ENCODE peak calls at places on chromosomes 4 and X, in four cellular contexts. E is IMR-90, U is cardiac muscle cell, H is PC-3. Y is an unnamed sample. For H3K4me1, the result is how much of the 10 kb centered on the place peaks cover.

GRCh38 chr4:122764808-122765189 is 32.3 kb downstream of the BBS12 start:
- DNase-seq in H (peak), E (peak), U (peak), Y (peak)

GRCh38 chr4:25477251-25477650 is 100.2 kb downstream of the ANAPC4 start:
- DNase-seq in H (no peak), E (no peak), U (no peak), Y (no peak)

GRCh38 chr4:80265571-80266266 is 745 bp upstream of the FGF5 start:
- DNase-seq in E (peak), H (peak), U (peak), Y (peak)

GRCh38 chr4:2829321-2829932 is 14.2 kb upstream of the ADD1 start:
- DNase-seq in H (no peak), E (no peak), U (no peak), Y (no peak)

GRCh38 chrX:1185556-1185955 is 26.9 kb downstream of the CRLF2 start:
- DNase-seq in E (no peak), H (no peak), U (no peak), Y (no peak)

GRCh38 chr4:38224850-38225249 is 264.7 kb downstream of the PTTG2 start:
- DNase-seq in E (no peak), H (no peak), U (no peak), Y (no peak)

GRCh38 chrX:132412208-132412607 is 76.6 kb downstream of the MBNL3 start:
- DNase-seq in H (no peak), U (no peak), E (no peak), Y (no peak)

GRCh38 chr4:5267418-5267817 is 216.1 kb downstream of the STK32B start:
- DNase-seq in E (peak), H (peak), U (no peak), Y (peak)

GRCh38 chrX:16187024-16187698 is 19.9 kb downstream of the MAGEB17 start:
- DNase-seq in U (no peak), H (peak), E (peak), Y (no peak)

GRCh38 chr4:24850669-24851068 is 55.3 kb downstream of the SOD3 start:
- DNase-seq in U (peak), H (peak), E (peak), Y (peak)

GRCh38 chrX:12814434-12814833 is 23.2 kb downstream of the PRPS2 start:
- DNase-seq in H (peak), U (peak), E (peak), Y (peak)

GRCh38 chr4:33914386-33914785 is 2329.9 kb downstream of the ARAP2 start:
- DNase-seq in U (no peak), H (no peak), E (no peak), Y (no peak)

GRCh38 chrX:149374751-149375150 is 130.4 kb downstream of the IDS start:
- DNase-seq in U (no peak), H (peak), E (no peak), Y (no peak)

GRCh38 chrX:50579955-50580354 is 109.3 kb upstream of the DGKK start:
- DNase-seq in U (peak), E (peak), H (peak), Y (peak)

GRCh38 chr4:3384771-3385701 is 56.7 kb upstream of the HGFAC start:
- DNase-seq in E (no peak), U (no peak), H (no peak), Y (no peak)

GRCh38 chr4:181504846-181505374 is 738.3 kb upstream of the TENM3 start:
- DNase-seq in U (no peak), H (no peak), E (no peak), Y (no peak)

GRCh38 chr4:41505161-41505653 is 32.8 kb upstream of the LIMCH1 start:
- DNase-seq in E (no peak), U (no peak), H (peak), Y (peak)

GRCh38 chr4:15754323-15754722 is 23.8 kb upstream of the CD38 start:
- DNase-seq in E (peak), U (peak), H (peak), Y (no peak)

GRCh38 chrX:40471965-40472648 is 108.7 kb upstream of the ATP6AP2 start:
- DNase-seq in H (peak), E (peak), U (peak), Y (peak)

GRCh38 chrX:153414838-153415552 is 3.7 kb downstream of the ZFP92 start:
- DNase-seq in H (no peak), E (no peak), U (peak), Y (peak)

GRCh38 chr4:3423952-3424351 is 17.8 kb upstream of the HGFAC start:
- DNase-seq in H (no peak), U (no peak), E (no peak), Y (no peak)

GRCh38 chr4:2789351-2789750 is 3.5 kb upstream of the SH3BP2 start:
- DNase-seq in E (no peak), H (no peak), U (no peak), Y (no peak)

GRCh38 chrX:38066934-38067333 is 60.6 kb downstream of the SYTL5 start:
- DNase-seq in E (no peak), H (peak), U (no peak), Y (no peak)

GRCh38 chr4:121360496-121360895 is 20.3 kb downstream of the QRFPR start:
- DNase-seq in E (peak), U (peak), H (peak), Y (peak)

GRCh38 chrX:18574591-18574990 is 97.3 kb downstream of the RS1 start:
- DNase-seq in E (peak), U (peak), H (peak), Y (peak)

GRCh38 chr4:40016007-40016406 is 38.3 kb upstream of the PDS5A start:
- DNase-seq in H (no peak), U (no peak), E (no peak), Y (no peak)

GRCh38 chrX:39773923-39774803 is 323.6 kb downstream of the BCOR start:
- DNase-seq in E (peak), H (no peak), U (peak), Y (no peak)

GRCh38 chr4:189162888-189163287 is 777.8 kb upstream of the FRG1 start:
- DNase-seq in U (no peak), E (peak), H (no peak), Y (no peak)

GRCh38 chr4:88518911-88519310 is 4.7 kb downstream of the PYURF start:
- DNase-seq in U (no peak), H (no peak), E (no peak), Y (no peak)

GRCh38 chr4:168825975-168826374 is 184.1 kb downstream of the CBR4 start:
- DNase-seq in U (no peak), E (peak), H (no peak), Y (no peak)

GRCh38 chrX:15177316-15177715 is 92.6 kb downstream of the ASB9 start:
- DNase-seq in H (peak), U (no peak), E (no peak), Y (no peak)

GRCh38 chr4:34486964-34487363 is 1757.3 kb downstream of the ARAP2 start:
- DNase-seq in H (no peak), E (no peak), U (no peak), Y (no peak)

GRCh38 chrX:2627272-2627867 is 63.7 kb upstream of the CD99 start:
- DNase-seq in H (peak), E (peak), U (peak), Y (peak)

GRCh38 chr4:113645771-113646455 is 115.6 kb downstream of the CAMK2D start:
- DNase-seq in H (peak), U (peak), E (peak), Y (no peak)

GRCh38 chr4:113643505-113643904 is 118.0 kb downstream of the CAMK2D start:
- DNase-seq in U (peak), E (no peak), H (no peak), Y (no peak)

GRCh38 chr4:113645288-113645687 is 116.2 kb downstream of the CAMK2D start:
- DNase-seq in H (no peak), U (no peak), E (no peak), Y (no peak)

GRCh38 chr4:113644398-113644797 is 117.1 kb downstream of the CAMK2D start:
- DNase-seq in H (no peak), U (no peak), E (no peak), Y (no peak)

DNA sequence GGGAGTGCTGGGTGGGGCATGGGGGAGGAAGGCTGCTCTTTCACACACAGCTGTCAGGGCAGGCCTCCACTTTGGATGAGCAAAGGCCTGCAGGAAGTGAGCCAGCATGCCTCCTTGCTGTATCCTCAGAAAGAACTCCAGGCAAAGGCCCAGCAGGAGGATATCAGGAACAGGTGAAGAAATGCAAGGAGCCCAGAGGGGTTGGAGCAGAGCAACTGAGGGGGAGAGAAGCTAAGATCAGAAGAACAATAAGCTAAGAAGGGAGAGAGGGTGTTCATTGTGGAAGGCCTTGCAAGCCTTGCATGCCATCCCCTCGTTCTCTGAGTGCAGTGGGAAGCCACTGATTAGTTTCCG is 115.1 kb downstream of the CAMK2D start:
- DNase-seq in H (peak), U (no peak), E (peak), Y (no peak)
- H3K4me1 ChIP-seq in H (under half), U (under half), E (under half), Y (under half)

GRCh38 chr4:158783775-158784174 is 14.9 kb downstream of the FNIP2 start:
- DNase-seq in U (no peak), H (peak), E (peak), Y (no peak)
- H3K4me1 ChIP-seq in U (half or more), H (under half), E (under half), Y (half or more)

GRCh38 chr4:101285985-101286384 is 61.3 kb downstream of the PPP3CA start:
- DNase-seq in U (no peak), H (no peak), E (no peak), Y (no peak)

GRCh38 chr4:101282076-101282844 is 65.1 kb downstream of the PPP3CA start:
- DNase-seq in U (no peak), H (no peak), E (no peak), Y (no peak)

GRCh38 chr4:101280866-101281600 is 66.3 kb downstream of the PPP3CA start:
- DNase-seq in H (no peak), E (no peak), U (no peak), Y (no peak)

GRCh38 chr4:101284546-101284945 is 62.8 kb downstream of the PPP3CA start:
- DNase-seq in H (peak), E (no peak), U (peak), Y (peak)

GRCh38 chr4:101283436-101283835 is 63.9 kb downstream of the PPP3CA start:
- DNase-seq in E (no peak), H (no peak), U (no peak), Y (no peak)
- H3K4me1 ChIP-seq in E (under half), H (under half), U (under half), Y (under half)

DNA sequence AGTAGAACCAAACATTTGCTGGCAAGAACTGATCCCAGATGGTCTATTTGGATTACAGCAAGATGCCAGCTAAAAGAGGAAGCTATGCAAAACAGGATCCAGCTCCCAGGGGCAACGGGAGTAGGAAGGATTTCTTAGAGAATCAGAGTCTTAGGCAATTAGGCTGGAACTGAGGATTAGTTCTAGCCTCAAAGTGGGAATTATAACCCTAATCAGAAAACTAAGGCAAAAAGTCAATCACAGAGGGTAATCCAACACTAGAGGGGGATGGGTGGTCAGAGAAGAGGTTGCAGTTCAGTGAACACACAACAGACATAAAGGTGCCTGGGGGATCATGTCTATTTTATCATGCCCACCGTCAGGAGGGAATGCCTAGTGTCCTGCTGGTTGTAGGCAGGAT is 133.0 kb upstream of the PLS3 start:
- DNase-seq in E (no peak), U (no peak), H (no peak), Y (no peak)
- H3K4me1 ChIP-seq in E (under half), U (under half), H (under half), Y (under half)

DNA sequence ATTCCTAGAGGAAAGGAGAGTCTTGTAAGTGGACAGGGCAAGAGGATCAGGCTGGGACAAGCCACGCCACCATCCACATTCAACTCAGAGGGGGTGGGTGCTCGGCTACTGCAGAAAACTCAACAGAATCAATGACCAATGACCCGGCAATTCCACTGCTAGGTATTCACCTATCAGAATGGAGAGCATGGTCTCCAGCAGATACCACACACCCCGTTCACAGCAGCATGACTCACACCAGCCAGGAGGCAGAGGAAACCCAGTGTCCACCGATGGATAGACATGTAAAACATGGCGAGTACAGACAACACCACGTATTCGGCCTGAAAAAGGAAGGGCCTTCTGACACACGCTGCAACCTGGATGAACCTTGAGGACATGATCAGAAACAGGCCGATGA is 175.9 kb downstream of the AFAP1 start:
- DNase-seq in U (peak), E (peak), H (no peak), Y (peak)
- H3K4me1 ChIP-seq in U (under half), E (under half), H (under half), Y (under half)

DNA sequence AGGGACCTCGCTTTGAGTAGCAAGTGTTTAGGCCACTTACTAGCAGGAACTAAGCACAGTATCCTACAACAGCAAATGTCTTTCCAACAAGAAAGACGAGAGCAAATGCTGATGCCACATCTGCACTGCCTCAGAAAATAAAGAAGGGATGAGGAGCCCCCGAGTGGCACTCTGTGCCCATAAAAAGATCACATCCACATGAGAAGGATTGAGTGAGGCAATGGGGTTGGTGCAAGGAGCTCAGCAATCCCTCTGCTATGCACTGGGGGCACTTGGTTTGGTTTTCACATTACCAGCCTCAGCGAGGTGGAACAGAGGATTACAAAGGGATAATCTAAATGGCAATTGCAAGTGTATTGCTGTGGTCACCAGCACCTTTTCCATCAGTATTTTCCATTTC is 252.8 kb upstream of the SLC7A11 start:
- DNase-seq in U (peak), E (peak), H (peak), Y (peak)
- H3K4me1 ChIP-seq in U (under half), E (under half), H (under half), Y (under half)

Y was measured in adipocyte.